ENCODE peak calls at places on chromosomes 3 and 15, in seven cellular contexts. K, P, B, M, R, F and C are unnamed samples.

GRCh38 chr3:196202516-196202970 is 8.7 kb downstream of the ZDHHC19 start:
- DNase-seq in K (peak; percentile 33), P (peak; percentile 66), B (no peak), M (no peak), R (peak; percentile 32), F (no peak), C (no peak)

GRCh38 chr3:149638401-149639092 is 19.3 kb downstream of the WWTR1 start:
- DNase-seq in K (peak; percentile 19), P (no peak), B (no peak), M (no peak), R (peak; percentile 88), F (no peak), C (no peak)

GRCh38 chr3:32640939-32641725 is 43.9 kb upstream of the CNOT10 start:
- DNase-seq in K (no peak), P (no peak), B (no peak), M (no peak), R (peak; percentile 27), F (no peak), C (no peak)

GRCh38 chr3:184227481-184227935 is 1.9 kb upstream of the VWA5B2 start:
- DNase-seq in K (no peak), P (peak; percentile 44), B (peak; percentile 26), M (peak; percentile 36), R (no peak), F (no peak), C (no peak)

GRCh38 chr3:33233884-33234283 is 15.3 kb upstream of the SUSD5 start:
- DNase-seq in K (no peak), P (no peak), B (no peak), M (no peak), R (no peak), F (no peak), C (no peak)

GRCh38 chr3:174613173-174613572 is 246.0 kb upstream of the NAALADL2 start:
- DNase-seq in K (no peak), P (no peak), B (no peak), M (no peak), R (no peak), F (no peak), C (no peak)

GRCh38 chr3:13138566-13139145 is 65.4 kb upstream of the IQSEC1 start:
- DNase-seq in K (no peak), P (peak; percentile 18), B (no peak), M (no peak), R (no peak), F (no peak), C (no peak)

GRCh38 chr3:50481992-50482391 is 21.4 kb downstream of the CACNA2D2 start:
- DNase-seq in K (no peak), P (no peak), B (no peak), M (no peak), R (no peak), F (no peak), C (no peak)

GRCh38 chr3:136048068-136048467 is 82.5 kb downstream of the PPP2R3A start:
- DNase-seq in K (no peak), P (no peak), B (no peak), M (no peak), R (no peak), F (no peak), C (no peak)

GRCh38 chr3:59367150-59367549 is 317.3 kb upstream of the CFAP20DC start:
- DNase-seq in K (no peak), P (no peak), B (no peak), M (no peak), R (peak; percentile 17), F (no peak), C (no peak)

GRCh38 chr3:156617781-156618180 is 56.6 kb upstream of the TIPARP start:
- DNase-seq in K (no peak), P (no peak), B (no peak), M (no peak), R (no peak), F (no peak), C (no peak)

DNA sequence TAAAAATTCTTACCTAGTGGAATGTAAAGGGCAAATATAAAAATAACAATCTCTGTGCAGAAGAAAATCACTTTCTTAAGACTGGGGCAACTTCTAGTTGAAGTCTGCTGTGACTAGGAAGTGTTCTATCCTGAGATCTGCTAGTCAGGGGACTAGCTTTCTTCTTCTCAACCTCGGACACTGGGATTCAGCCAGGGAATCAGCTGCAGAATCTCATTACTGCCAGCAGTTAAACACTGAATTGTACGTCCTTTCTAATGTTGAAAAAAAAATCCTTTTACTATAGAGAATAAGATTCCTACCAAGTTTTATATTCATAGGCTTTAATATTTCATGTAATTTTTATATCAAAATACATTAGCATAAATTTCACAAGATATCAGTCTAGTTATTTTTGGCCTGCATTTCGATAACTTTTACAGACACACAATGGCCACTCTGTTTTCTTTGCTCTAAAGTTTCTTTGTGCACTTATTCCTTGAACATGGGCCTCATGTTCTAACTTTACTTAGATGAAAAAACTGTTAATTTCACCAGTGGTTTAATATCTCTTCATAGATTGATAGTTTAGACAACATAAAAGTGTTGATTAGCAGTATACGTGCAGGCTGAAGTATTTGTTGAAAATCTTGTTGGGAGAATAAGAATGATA is 2.6 kb upstream of the NEO1 start:
- DNase-seq in K (no peak), P (no peak), B (no peak), M (no peak), R (no peak), F (no peak), C (no peak)
- H3K4me3 ChIP-seq in K (no peak overlapping the region), P (no peak overlapping the region), B (no peak overlapping the region), M (no peak overlapping the region), R (no peak overlapping the region), F (no peak overlapping the region), C (no peak overlapping the region)

DNA sequence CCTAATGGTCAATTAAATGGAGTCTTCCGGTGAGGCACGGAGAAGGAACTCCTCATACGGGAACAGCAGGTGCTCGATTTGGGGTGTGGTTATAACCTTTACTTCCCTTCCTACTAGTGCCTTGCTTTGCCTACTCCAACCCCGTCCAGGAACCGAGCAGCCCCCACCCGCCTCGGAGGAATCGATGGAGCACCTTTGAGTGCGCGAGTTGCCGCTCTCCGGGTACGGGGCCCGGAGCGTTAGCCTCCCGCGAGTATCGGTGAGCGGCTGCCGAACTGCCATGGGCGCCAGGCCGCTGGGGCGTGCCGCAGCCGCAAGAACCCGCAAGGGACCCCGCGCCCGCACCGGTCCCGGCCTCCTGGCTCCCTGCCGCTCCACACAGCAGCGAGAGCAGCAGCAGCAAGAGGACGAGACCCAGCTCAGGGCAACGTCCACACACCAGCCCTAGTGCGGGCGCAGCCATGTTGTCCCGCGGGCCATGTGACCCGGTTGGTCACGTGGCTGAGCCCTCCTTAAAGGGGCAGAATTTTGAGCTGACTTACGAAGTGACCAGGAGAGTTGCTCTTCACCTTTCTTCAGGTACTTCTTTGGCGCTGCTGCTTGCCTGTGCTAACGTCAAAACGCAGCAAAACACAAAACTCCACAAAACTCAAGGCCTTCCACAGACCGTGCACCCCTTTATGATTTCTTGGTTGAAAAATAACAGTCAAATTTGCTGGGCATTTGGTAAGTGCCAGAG is at the start of gene SUMF1:
- DNase-seq in K (peak; percentile 78), P (peak; percentile 88), B (peak; percentile 83), M (peak; percentile 80), R (peak; percentile 70), F (peak; percentile 84), C (peak; percentile 94)
- TF ChIP-seq POLR2A in K (peak; percentile 56), P (peak; percentile 52), B (peak; percentile 63), M (peak; percentile 85), R (peak; percentile 80), F (peak; percentile 76), C (no peak)

DNA sequence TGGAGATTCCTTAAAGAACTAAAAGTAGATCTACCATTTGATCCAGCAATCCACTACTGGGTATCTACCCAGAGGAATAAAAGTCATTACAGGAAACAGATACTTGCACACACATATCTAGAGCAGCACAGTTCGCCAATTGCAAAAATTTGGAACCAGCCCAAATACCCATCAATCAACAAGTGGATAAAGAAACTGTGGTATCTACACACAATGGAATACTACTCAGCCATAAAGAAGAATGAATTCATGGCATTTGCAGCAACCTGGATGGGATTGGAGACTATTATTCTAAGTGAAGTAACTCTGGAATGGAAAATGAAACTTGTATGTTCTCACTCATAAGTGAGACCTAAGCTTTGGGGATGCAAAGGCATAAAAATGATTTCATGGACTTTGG is 23.8 kb downstream of the SLC7A14 start:
- DNase-seq in K (no peak), P (no peak), B (no peak), M (no peak), R (no peak), F (no peak), C (no peak)
- TF ChIP-seq CTCF in K (no peak), P (no peak), B (no peak), M (no peak), R (no peak), F (no peak), C (no peak)

DNA sequence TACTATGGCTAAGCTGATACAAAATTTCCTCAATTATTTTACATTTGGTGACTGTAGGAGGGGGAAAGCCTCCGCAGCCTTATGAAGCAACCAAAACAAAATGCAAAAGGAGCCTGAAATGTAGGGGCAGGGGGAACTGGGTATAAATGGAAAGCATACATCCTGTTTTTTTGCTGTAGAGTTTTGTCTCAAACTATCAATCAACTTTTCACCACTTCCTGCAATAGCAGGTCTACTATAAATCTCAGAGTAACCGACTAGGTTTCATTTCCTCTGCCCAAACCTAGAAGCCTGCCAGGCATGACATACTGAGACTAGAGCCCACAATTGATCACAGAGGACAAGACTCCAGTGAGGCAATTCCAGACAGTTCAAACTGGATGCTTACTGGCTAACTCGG is 91.3 kb downstream of the SHQ1 start:
- DNase-seq in K (no peak), P (no peak), B (peak; percentile 54), M (peak; percentile 67), R (no peak), F (no peak), C (no peak)
- H3K4me3 ChIP-seq in K (no peak overlapping the region), P (no peak overlapping the region), B (no peak overlapping the region), M (no peak overlapping the region), R (no peak overlapping the region), F (no peak overlapping the region), C (no peak overlapping the region)